ENCODE peak calls at places on chromosomes 12 and 14, in nine cellular contexts. A, I, E, Y, J, K, X, R and W are unnamed samples.

GRCh38 chr12:57231276-57232021 is 1.9 kb downstream of the SHMT2 start:
- DNase-seq in A (no peak), I (no peak), E (no peak), Y (no peak), J (no peak), K (no peak), X (no peak), R (no peak), W (no peak)

GRCh38 chr12:57522887-57523705 is 472 bp downstream of the MBD6 start:
- DNase-seq in A (peak), I (peak), E (peak), Y (no peak), J (peak), K (peak), X (peak), R (peak), W (peak)

GRCh38 chr14:22928237-22929103 is 706 bp downstream of the PRMT5 start:
- DNase-seq in A (no peak), I (no peak), E (no peak), Y (no peak), J (peak), K (no peak), X (no peak), R (no peak), W (no peak)

GRCh38 chr14:100486025-100486828 is 101.0 kb downstream of the BEGAIN start:
- DNase-seq in A (peak), I (peak), E (peak), Y (no peak), J (peak), K (peak), X (peak), R (peak), W (peak)

GRCh38 chr12:117857632-117858274 is 111.0 kb downstream of the KSR2 start:
- DNase-seq in A (peak), I (no peak), E (no peak), Y (no peak), J (peak), K (peak), X (peak), R (no peak), W (peak)

GRCh38 chr14:32934891-32935633 is 3.6 kb upstream of the NPAS3 start:
- DNase-seq in A (no peak), I (peak), E (no peak), Y (no peak), J (peak), K (no peak), X (peak), R (no peak), W (no peak)

GRCh38 chr12:49541911-49542505 is 3.2 kb downstream of the KCNH3 start:
- DNase-seq in A (no peak), I (no peak), E (peak), Y (no peak), J (no peak), K (no peak), X (no peak), R (no peak), W (no peak)

GRCh38 chr12:14630793-14631192 is 63.1 kb upstream of the PLBD1 start:
- DNase-seq in A (no peak), I (no peak), E (no peak), Y (no peak), J (no peak), K (no peak), X (no peak), R (no peak), W (no peak)

GRCh38 chr12:12714276-12715001 is 2.7 kb upstream of the CDKN1B start:
- DNase-seq in A (peak), I (no peak), E (no peak), Y (no peak), J (peak), K (peak), X (peak), R (peak), W (peak)

GRCh38 chr12:110597885-110598284 is 14.8 kb upstream of the PPTC7 start:
- DNase-seq in A (no peak), I (no peak), E (no peak), Y (no peak), J (no peak), K (no peak), X (no peak), R (no peak), W (no peak)

GRCh38 chr14:91377700-91378652 is 39.6 kb downstream of the CCDC88C start:
- DNase-seq in A (no peak), I (no peak), E (no peak), Y (no peak), J (no peak), K (no peak), X (no peak), R (no peak), W (peak)

GRCh38 chr14:73723411-73723798 is 9.2 kb upstream of the PNMA1 start:
- DNase-seq in A (no peak), I (no peak), E (no peak), Y (no peak), J (peak), K (no peak), X (peak), R (no peak), W (no peak)

GRCh38 chr14:104392396-104393198 is 187.0 kb upstream of the C14orf180 start:
- DNase-seq in A (no peak), I (no peak), E (peak), Y (peak), J (no peak), K (no peak), X (no peak), R (peak), W (no peak)

GRCh38 chr14:104393199-104393897 is 186.2 kb upstream of the C14orf180 start:
- DNase-seq in A (no peak), I (no peak), E (peak), Y (peak), J (no peak), K (no peak), X (no peak), R (peak), W (no peak)

GRCh38 chr14:104390221-104390931 is 189.2 kb upstream of the C14orf180 start:
- DNase-seq in A (no peak), I (no peak), E (no peak), Y (peak), J (no peak), K (no peak), X (no peak), R (peak), W (no peak)

GRCh38 chr14:104390941-104391901 is 188.3 kb upstream of the C14orf180 start:
- DNase-seq in A (no peak), I (peak), E (peak), Y (no peak), J (no peak), K (no peak), X (no peak), R (peak), W (no peak)

GRCh38 chr14:104392001-104392395 is 187.6 kb upstream of the C14orf180 start:
- DNase-seq in A (no peak), I (no peak), E (no peak), Y (no peak), J (no peak), K (no peak), X (no peak), R (no peak), W (no peak)
- TF ChIP-seq CTCF in A (no peak), I (no peak), E (no peak), Y (no peak), J (no peak), K (no peak), X (no peak), R (no peak), W (no peak)

DNA sequence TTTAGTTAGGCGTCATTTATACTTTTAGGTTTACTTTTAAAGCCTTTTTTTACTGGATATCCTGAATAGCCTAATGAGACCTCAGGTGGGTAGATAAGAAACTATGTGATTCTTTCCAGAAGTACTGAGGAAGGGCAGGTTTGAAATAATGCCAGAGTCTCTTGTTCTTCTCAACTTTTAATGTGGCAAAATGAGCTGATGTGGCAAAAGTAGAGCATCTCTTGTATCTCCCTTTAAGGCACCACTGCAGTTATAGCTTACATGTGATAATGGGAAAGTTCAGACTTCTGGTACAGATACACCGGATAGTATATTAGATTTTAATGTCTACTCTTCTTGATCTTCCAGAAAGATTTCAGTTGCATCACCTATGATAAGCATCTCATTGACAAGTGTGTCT is 1124.8 kb downstream of the LRFN5 start:
- DNase-seq in A (no peak), I (no peak), E (no peak), Y (no peak), J (no peak), K (no peak), X (no peak), R (no peak), W (no peak)
- TF ChIP-seq CTCF in A (no peak), I (no peak), E (no peak), Y (no peak), J (no peak), K (no peak), X (no peak), R (no peak), W (no peak)

GRCh38 chr12:9348906-9349518 is 140.8 kb upstream of the PZP start:
- DNase-seq in A (no peak), I (no peak), E (no peak), Y (no peak), J (no peak), K (no peak), X (no peak), R (no peak), W (no peak)
- TF ChIP-seq CTCF in A (no peak), I (no peak), E (no peak), Y (no peak), J (no peak), K (no peak), X (no peak), R (no peak), W (no peak)

DNA sequence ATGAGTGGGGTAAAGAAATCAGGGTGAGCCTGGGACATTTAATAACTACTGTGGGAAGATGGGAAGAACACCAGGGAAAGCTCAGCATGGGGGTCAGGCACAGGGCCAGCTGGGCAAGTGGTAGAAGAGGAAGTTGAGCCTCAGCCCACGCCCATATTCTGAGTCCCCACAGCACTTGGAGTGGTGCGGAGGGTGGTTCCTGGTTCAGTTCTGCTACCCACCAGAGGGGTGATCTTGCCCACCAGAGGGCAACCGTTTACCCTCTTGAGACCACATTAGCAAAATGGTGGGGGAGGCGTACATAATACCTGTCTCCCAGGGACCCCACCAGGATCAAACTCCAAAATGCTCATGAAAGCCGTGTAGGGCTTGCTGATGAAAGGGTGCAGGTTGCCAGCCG is 16.8 kb upstream of the ANKRD33 start:
- DNase-seq in A (peak), I (peak), E (peak), Y (no peak), J (no peak), K (no peak), X (no peak), R (no peak), W (no peak)
- TF ChIP-seq CTCF in A (no peak), I (no peak), E (no peak), Y (no peak), J (no peak), K (no peak), X (no peak), R (no peak), W (no peak)

DNA sequence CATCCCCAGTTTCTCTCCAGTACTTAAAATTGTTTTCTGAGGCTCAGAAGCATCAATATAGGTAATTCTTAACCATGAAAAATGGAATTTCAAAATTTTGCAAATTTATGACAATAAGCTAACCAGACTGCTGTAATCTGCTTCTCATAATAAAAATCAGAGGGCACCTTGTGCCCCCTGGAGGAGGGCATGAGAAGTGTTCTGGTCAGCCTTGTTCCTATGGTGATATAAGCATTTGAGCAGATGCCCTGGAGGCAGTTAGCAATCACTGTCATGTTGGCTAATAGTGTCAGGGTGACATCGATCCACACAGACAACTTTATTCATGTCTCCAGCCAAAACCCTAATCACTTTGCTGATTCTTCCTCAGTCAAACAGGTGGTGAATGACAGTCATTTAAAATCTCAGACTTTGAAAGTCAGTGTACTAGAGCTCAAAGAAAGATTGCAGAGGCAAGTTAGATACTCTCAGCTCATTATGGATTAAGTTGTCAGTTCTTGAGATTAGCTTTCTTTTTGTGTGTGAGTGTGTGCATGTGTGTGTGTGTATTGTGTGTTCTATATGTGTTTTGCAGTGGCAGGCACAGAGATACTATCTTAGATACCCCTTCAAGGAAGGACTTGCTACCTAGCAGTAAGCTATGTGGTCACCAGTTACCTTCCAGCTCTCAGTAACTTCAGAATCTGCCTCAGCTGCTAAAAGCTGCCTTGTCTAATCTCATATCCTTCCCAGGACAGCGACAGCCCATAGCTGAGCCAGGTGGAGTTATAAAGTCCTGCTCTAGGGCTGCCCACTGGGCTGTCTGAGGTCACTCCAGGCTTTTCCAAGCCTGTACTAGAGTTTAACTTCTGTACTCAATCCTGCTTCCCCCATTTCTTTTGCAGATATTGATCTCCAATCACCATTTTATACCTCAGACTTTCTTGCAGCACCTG is 942.8 kb downstream of the GALC start:
- DNase-seq in A (peak), I (no peak), E (no peak), Y (no peak), J (peak), K (peak), X (peak), R (no peak), W (no peak)
- TF ChIP-seq CTCF in A (peak), I (peak), E (no peak), Y (no peak), J (peak), K (no peak), X (peak), R (peak), W (no peak)

GRCh38 chr12:132967736-132968135 is 11.6 kb upstream of the ZNF605 start:
- DNase-seq in A (no peak), I (no peak), E (no peak), Y (no peak), J (no peak), K (no peak), X (no peak), R (no peak), W (no peak)
- TF ChIP-seq CTCF in A (no peak), I (no peak), E (no peak), Y (no peak), J (no peak), K (no peak), X (no peak), R (no peak), W (no peak)

GRCh38 chr12:46268617-46269428 is at the start of gene SLC38A1:
- DNase-seq in A (peak), I (peak), E (peak), Y (no peak), J (peak), K (peak), X (peak), R (peak), W (peak)
- TF ChIP-seq CTCF in A (no peak), I (no peak), E (no peak), Y (no peak), J (no peak), K (no peak), X (no peak), R (no peak), W (no peak)

DNA sequence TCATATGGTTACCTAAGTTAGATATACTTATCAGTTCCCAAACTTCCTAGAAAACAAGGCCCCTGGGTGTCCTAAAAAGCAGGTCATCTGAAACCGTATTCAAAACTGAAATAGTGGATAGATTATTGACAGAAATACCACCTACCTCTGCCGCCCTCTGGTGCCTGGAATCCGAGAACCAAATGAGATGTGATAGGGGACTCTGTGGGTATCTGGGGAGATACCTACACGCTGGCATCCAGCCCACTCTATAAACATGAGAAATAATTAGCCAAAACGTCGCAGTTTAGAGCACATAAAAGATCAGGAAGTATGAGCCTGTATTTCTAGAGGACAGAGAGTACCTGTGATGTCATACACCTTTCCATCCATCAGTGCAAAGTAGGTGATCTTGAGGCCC is 4.4 kb downstream of the ORMDL2 start:
- DNase-seq in A (no peak), I (no peak), E (peak), Y (no peak), J (peak), K (peak), X (no peak), R (no peak), W (no peak)
- TF ChIP-seq CTCF in A (peak), I (no peak), E (no peak), Y (no peak), J (peak), K (peak), X (peak), R (peak), W (peak)